ENCODE peak calls at places on chromosomes 13 and 19, in ten cellular contexts. B is heart right ventricle; S is stimulated activated CD8-positive, alpha-beta memory T cell treated with anti-CD3 and anti-CD28 coated beads, Interleukin-2, amount 100 ng/mL, for 48 hours; I is MM.1S; W is bronchial epithelial cell; F is activated T-cell treated with anti-CD3 and anti-CD28 coated beads, Interleukin-2, amount 50 U/mL, for 4 hours; J is cardiac septum; K is nephron progenitor cell; U is NCI-H2081; H is ELF-1. Z is an unnamed sample.
A peak's percentile ranks its signal among the peaks of the same experiment; 100 is the strongest.

GRCh38 chr13:83312194-83312593 is 570.1 kb downstream of the SLITRK1 start:
- DNase-seq in W (no peak), H (no peak), J (no peak), I (no peak), U (no peak), F (no peak), B (no peak), K (no peak), S (no peak), Z (no peak)

GRCh38 chr13:75801388-75801787 is 165.3 kb downstream of the LMO7 start:
- DNase-seq in K (no peak), U (no peak), W (no peak), H (no peak), J (no peak), F (no peak), I (no peak), S (no peak), B (no peak), Z (no peak)

GRCh38 chr19:7801020-7801570 is 28.9 kb upstream of the EVI5L start:
- DNase-seq in W (no peak), B (no peak), F (no peak), I (no peak), U (no peak), K (no peak), H (no peak), S (no peak), J (no peak), Z (no peak)

GRCh38 chr19:49468746-49469447 is 5.1 kb upstream of the FLT3LG start:
- DNase-seq in K (peak; percentile 64), B (peak; percentile 75), I (peak; percentile 94), H (peak; percentile 89), S (peak; percentile 62), W (peak; percentile 66), F (peak; percentile 64), U (peak; percentile 27), J (peak; percentile 82), Z (peak; percentile 76)

GRCh38 chr19:38452430-38453366 is 19.2 kb downstream of the RYR1 start:
- DNase-seq in B (no peak), I (no peak), H (peak; percentile 89), U (no peak), F (no peak), S (no peak), W (no peak), J (no peak), K (peak; percentile 53), Z (peak; percentile 22)

GRCh38 chr19:17089238-17089637 is 13.7 kb downstream of the MYO9B start:
- DNase-seq in H (no peak), B (no peak), I (no peak), K (no peak), W (no peak), F (no peak), J (no peak), U (no peak), S (no peak), Z (no peak)

GRCh38 chr13:20525144-20525600 is 485 bp downstream of the CRYL1 start:
- DNase-seq in K (peak; percentile 23), U (peak; percentile 10), W (peak; percentile 4), S (no peak), B (peak; percentile 39), F (no peak), J (peak; percentile 80), I (peak; percentile 6), H (peak; percentile 50), Z (peak; percentile 66)

GRCh38 chr13:34941835-34942731 is at the start of gene NBEA:
- DNase-seq in B (peak; percentile 87), H (peak; percentile 80), I (peak; percentile 73), W (peak; percentile 13), U (peak; percentile 86), F (peak; percentile 82), J (peak; percentile 90), K (peak; percentile 88), S (peak; percentile 53), Z (peak; percentile 81)

GRCh38 chr19:3146677-3147100 is 10.9 kb downstream of the GNA15 start:
- DNase-seq in F (peak; percentile 71), I (peak; percentile 21), B (peak; percentile 55), J (no peak), S (peak; percentile 43), K (peak; percentile 55), U (no peak), H (peak; percentile 49), W (no peak), Z (peak; percentile 38)

GRCh38 chr19:47005873-47006272 is 13.8 kb upstream of the NPAS1 start:
- DNase-seq in B (no peak), S (no peak), I (no peak), F (no peak), U (peak; percentile 13), J (no peak), H (no peak), K (no peak), W (no peak), Z (no peak)